ENCODE peak calls at places on chromosomes 4 and X, in nine cellular contexts. F is mucosa of descending colon, K is IMR-90, O is foreskin fibroblast, S is coronary artery, B is gastrocnemius medialis, I is HFF-Myc, T is endothelial cell of umbilical vein, X is fibroblast of lung. L is an unnamed sample.

GRCh38 chr4:20598626-20599025 is 101.6 kb upstream of the PACRGL start:
- DNase-seq in O (no peak), K (no peak), T (no peak), B (no peak), I (no peak), F (no peak), X (no peak), S (no peak), L (no peak)

GRCh38 chr4:90181644-90182043 is 54.5 kb downstream of the CCSER1 start:
- DNase-seq in B (no peak), K (no peak), S (no peak), I (no peak), X (no peak), O (no peak), T (no peak), F (no peak), L (no peak)

GRCh38 chr4:37561196-37561802 is 124.9 kb downstream of the RELL1 start:
- DNase-seq in X (no peak), I (no peak), S (no peak), F (no peak), T (no peak), K (no peak), O (no peak), B (no peak), L (no peak)

GRCh38 chr4:159504634-159505033 is 401.8 kb downstream of the RAPGEF2 start:
- DNase-seq in T (peak), I (no peak), F (no peak), K (no peak), B (no peak), O (no peak), S (no peak), X (peak), L (no peak)

GRCh38 chr4:76377922-76378321 is 43.0 kb downstream of the CCDC158 start:
- DNase-seq in F (no peak), O (peak), T (peak), K (peak), S (no peak), I (no peak), X (peak), B (no peak), L (no peak)

GRCh38 chr4:163448541-163449203 is 24.9 kb downstream of the TKTL2 start:
- DNase-seq in S (no peak), I (peak), K (peak), F (no peak), X (peak), T (no peak), O (no peak), B (no peak), L (no peak)

GRCh38 chr4:142607976-142608375 is 238.1 kb downstream of the INPP4B start:
- DNase-seq in X (no peak), F (no peak), K (no peak), S (no peak), B (no peak), O (no peak), I (no peak), T (no peak), L (no peak)

GRCh38 chr4:57631147-57631546 is 521.0 kb upstream of the IGFBP7 start:
- DNase-seq in O (no peak), T (no peak), B (no peak), F (no peak), K (no peak), S (no peak), X (no peak), I (no peak), L (no peak)

GRCh38 chr4:121551881-121552280 is 144.9 kb downstream of the ANXA5 start:
- DNase-seq in I (no peak), T (peak), X (peak), B (no peak), S (no peak), K (no peak), O (peak), F (no peak), L (no peak)

DNA sequence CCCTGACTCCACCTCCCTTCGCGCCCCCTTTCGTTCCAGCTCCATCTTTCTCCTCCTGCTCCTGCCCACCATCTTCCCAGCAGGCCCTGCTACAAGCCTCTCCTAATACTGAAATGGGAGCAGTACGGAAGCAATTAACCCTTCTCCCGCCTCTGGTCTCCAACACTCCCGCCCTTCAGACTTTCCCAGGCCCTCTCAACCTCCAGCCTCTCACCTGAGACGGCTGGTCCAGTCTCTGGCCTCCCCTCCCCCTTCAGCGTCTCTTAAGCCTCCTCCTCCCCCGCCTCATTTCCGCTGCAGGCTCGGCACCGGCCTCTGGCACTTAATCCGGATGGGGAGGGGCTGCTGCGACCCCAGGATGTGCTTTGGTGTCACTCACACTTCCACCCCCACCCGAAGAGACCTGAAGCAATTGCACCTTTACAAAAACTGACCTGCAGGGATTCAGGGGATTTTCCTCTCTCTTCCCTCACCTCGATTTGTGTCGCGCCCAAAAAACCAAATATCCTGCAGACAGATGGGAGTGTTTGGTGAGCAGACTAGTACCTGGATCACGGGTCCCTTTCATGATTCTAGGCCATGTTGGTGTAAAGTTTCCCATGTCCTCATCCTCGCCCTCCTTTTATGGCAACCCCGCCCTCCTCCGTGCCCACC is 657 bp downstream of the TCEAL8 start:
- DNase-seq in X (peak), O (peak), T (peak), K (peak), I (peak), B (peak), S (no peak), F (peak), L (no peak)
- H3K4me3 ChIP-seq in X (peak), O (peak), T (peak), K (peak), I (peak), B (peak), S (peak), F (peak), L (peak)

GRCh38 chrX:112945796-112946195 is 105.2 kb upstream of the AMOT start:
- DNase-seq in B (no peak), F (no peak), K (no peak), I (no peak), T (no peak), S (no peak), O (no peak), X (no peak), L (no peak)

GRCh38 chrX:112946227-112946626 is 105.6 kb upstream of the AMOT start:
- DNase-seq in X (no peak), T (no peak), O (no peak), K (no peak), I (no peak), S (no peak), B (peak), F (no peak), L (no peak)

DNA sequence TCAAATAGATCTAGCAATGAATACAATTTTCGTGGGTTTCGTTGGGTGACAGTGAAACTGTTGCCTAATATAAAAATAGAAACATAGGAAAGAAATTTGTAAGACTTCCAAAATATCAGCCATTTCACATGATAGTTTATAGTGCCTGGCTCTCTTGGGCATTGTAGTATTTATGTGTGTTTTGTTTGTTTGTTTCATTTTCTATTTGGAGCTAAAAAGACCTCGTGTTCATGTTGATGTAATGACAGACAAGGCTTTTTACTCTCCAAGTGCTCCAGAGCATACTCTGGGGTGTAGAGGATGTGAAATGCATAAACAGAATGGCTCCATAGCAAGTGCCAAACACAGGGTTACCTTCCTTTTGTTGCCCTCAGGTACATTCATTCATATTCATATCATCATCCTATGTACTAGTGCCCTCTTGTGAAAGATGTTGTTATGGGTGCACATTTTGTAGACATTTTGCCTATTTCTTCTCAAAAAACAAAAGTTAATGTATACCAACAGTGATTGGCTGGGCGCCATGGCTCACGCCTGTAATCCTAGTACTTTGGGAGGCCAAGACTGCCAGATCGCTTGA is 100.7 kb upstream of the AMOT start:
- DNase-seq in B (no peak), S (no peak), I (no peak), O (no peak), K (peak), F (no peak), X (no peak), T (no peak), L (no peak)
- TF ChIP-seq CTCF in B (no peak), S (no peak), I (no peak), O (no peak), K (peak), F (no peak), X (no peak), T (no peak), L (no peak)

DNA sequence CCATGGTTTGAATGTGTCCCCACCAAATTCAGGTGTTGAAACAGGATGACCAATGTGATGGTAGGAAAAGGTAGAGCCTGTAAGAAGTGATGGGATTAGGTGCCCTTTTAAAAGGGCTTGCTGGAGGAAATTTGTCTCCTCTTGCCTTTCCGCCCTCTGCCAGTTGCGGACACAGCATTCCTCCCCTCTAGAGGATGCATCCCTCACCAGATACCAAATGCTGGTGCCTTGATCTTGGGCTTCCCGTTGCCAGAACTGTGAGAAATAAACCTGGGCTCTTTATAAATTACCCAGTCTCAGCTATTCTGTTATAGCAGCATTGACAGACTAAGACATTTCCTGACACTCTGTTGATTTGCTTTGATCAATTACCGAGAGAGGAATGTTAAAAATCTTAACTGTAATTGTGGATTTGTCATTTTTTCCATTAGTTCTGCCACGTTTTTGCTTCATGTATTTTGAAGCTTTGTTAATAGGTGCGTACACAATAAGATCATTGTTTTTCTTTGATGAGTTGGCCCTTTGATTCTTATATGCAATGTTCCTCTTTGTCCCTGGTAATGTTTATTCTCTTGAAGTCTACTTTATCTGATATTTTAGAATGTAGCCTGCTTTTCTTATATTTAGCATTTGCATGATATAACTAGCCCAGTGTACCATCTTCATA is 13.3 kb downstream of the NFKB1 start:
- DNase-seq in T (no peak), K (no peak), I (no peak), S (no peak), X (no peak), B (no peak), O (no peak), F (no peak), L (no peak)
- H3K4me3 ChIP-seq in T (no peak), K (no peak), I (no peak), S (no peak), X (no peak), B (no peak), O (no peak), F (no peak), L (no peak)

GRCh38 chrX:21756785-21757529 is 959 bp downstream of the SMPX start:
- DNase-seq in F (no peak), B (peak), O (no peak), T (no peak), S (no peak), X (no peak), I (no peak), K (no peak), L (no peak)

GRCh38 chrX:21757960-21758359 is at the start of gene SMPX:
- DNase-seq in X (no peak), S (no peak), O (no peak), F (no peak), I (no peak), B (peak), T (no peak), K (no peak), L (no peak)

GRCh38 chrX:21764043-21764442 is 6.1 kb upstream of the SMPX start:
- DNase-seq in B (no peak), O (no peak), T (no peak), K (no peak), S (no peak), I (no peak), X (no peak), F (no peak), L (no peak)

DNA sequence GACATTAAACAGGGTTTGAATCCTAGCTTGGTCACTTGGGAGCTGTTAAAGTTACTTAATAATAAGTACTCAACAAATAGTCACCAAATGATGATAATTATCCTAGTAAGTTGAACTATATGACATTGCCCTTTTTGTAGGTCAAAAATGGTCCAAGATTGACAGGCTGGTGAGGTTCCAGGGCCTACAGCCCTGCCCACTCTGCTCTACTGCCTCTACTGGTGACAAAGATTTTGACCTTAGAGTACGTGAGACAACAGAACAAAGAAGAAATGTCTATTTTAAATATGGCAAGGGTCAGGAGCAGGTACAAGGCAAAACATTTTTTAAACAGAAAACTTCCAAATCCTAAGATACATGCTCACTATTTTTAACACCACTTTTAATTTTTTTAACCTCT is 572 bp upstream of the SMPX start:
- DNase-seq in F (no peak), B (no peak), T (no peak), I (no peak), K (no peak), X (no peak), O (no peak), S (no peak), L (no peak)
- TF ChIP-seq CTCF in F (no peak), B (no peak), T (no peak), I (no peak), K (no peak), X (no peak), O (no peak), S (no peak), L (no peak)

DNA sequence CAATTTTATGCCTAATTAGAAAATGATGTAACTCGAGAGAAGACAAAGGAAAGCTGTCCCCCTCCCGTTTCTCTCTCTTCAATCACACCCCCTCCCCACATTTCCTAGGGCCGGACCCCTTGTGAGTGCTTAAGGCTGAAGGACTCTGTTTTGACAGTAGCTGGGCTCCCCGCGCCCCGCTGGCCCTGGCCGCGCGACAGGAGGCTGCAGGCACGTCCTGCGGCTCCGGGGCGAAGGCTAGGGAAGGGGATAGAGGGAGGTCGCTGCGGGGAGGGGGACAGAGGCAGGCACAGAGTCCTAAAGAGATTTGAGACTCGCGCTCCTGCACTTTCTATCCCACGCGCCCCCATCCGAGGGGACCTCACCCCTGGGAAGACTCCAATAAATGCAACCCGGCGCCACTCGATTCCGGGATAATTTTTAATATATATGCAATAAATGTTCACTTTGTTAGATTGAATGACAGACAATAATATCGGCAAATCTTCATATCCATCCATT is 56.2 kb upstream of the TMEM33 start:
- DNase-seq in B (no peak), F (no peak), T (no peak), X (no peak), K (no peak), S (no peak), I (no peak), O (no peak), L (no peak)
- H3K4me3 ChIP-seq in B (no peak), F (no peak), T (no peak), X (no peak), K (no peak), S (no peak), I (no peak), O (no peak), L (no peak)

GRCh38 chr4:38785041-38785790 is 2.4 kb upstream of the TLR10 start:
- DNase-seq in K (no peak), O (no peak), B (no peak), T (no peak), I (no peak), F (no peak), X (no peak), S (no peak), L (no peak)

GRCh38 chr4:38784141-38784540 is 1.4 kb upstream of the TLR10 start:
- DNase-seq in X (no peak), O (no peak), S (no peak), B (no peak), K (no peak), I (no peak), F (no peak), T (no peak), L (no peak)

GRCh38 chr4:38781854-38782261 is 932 bp downstream of the TLR10 start:
- DNase-seq in I (no peak), X (no peak), B (no peak), T (no peak), K (no peak), F (no peak), O (no peak), S (no peak), L (no peak)

GRCh38 chr4:38782452-38783108 is at the start of gene TLR10:
- DNase-seq in K (peak), T (peak), S (no peak), X (peak), F (no peak), B (no peak), O (peak), I (peak), L (no peak)

DNA sequence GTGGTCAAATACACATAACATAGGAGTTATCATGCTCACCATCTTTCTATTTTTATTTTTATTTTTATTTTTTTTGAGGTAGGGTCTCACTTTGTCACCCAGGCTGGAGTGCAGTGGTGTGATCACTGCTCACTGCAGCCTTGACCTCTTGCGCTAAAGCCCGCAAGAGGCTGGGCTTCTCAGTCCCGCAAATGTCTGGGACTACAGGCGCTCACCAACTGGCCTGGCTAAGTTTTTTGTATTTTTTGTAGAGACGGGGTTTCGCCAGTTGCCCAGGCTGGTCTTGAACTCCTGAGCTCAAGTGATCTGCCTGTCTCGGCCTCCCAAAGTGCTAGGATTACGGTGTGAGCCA is 295 bp upstream of the TLR10 start:
- DNase-seq in I (no peak), T (no peak), O (no peak), X (no peak), S (no peak), K (no peak), B (no peak), F (no peak), L (no peak)
- TF ChIP-seq CTCF in I (no peak), T (no peak), O (no peak), X (no peak), S (no peak), K (no peak), B (no peak), F (no peak), L (no peak)

DNA sequence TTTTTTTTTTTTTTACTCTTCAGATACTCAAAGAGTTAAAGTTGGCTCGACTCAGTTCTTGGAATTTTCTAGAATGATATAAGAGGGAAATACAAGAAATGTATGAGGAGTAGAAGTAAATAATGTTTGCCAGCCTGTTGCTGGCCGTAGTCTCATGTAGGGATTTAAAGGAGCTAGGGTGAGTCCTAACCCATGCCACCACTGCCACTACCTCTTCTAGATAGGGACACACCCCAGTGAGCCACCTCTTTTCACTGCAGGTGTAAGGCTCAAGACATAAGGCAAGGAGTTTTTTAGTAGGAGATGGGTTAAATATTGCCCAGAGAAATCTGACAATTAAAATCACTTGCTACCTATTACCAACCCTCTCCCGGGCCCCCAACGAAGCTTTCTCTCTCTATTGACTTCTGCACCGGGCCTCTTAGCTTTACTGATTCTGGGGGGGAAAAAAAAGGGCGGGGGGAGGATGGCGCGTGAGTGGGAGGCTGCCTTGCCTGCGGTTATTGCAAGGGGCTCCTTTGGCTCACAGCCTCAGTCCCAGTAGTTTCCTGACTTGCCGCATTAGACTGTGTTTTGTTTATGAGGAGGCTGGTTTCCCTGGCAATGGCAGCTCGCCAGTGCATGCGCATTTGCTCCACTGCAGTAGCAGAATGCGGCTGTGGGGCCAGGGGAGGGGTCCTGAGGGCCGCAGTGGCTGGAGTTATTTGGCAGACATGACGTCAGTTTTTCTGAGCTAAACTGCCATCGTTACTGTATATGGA is 3.0 kb downstream of the LINC00632 start:
- DNase-seq in O (no peak), I (peak), K (peak), S (peak), T (no peak), B (no peak), F (peak), X (peak), L (no peak)
- H3K4me3 ChIP-seq in O (no peak), I (no peak), K (peak), S (peak), T (no peak), B (peak), F (no peak), X (peak), L (no peak)

GRCh38 chrX:27571164-27571563 is 19.0 kb upstream of the DCAF8L2 start:
- DNase-seq in B (no peak), F (no peak), K (no peak), I (no peak), O (no peak), T (no peak), X (no peak), S (no peak), L (no peak)
- TF ChIP-seq CTCF in B (no peak), F (no peak), K (no peak), I (no peak), O (no peak), T (no peak), X (no peak), S (no peak), L (no peak)